ENCODE peak calls at places on chromosomes 6 and 20, in four cellular contexts. One of them, this sample, is unnamed.

GRCh38 chr6:18053555-18054445 is 66.4 kb upstream of the KIF13A start:
- DNase-seq in mammary epithelial cell: peak; percentile 43
- DNase-seq in effector memory CD4-positive, alpha-beta T cell: no peak
- DNase-seq in HFF-Myc: no peak
- DNase-seq in this sample: no peak

GRCh38 chr20:9940329-9940728 is 94.5 kb upstream of the ANKEF1 start:
- DNase-seq in mammary epithelial cell: no peak
- DNase-seq in effector memory CD4-positive, alpha-beta T cell: no peak
- DNase-seq in HFF-Myc: no peak
- DNase-seq in this sample: no peak

GRCh38 chr6:2197177-2197671 is 48.2 kb downstream of the GMDS start:
- DNase-seq in HFF-Myc: no peak
- DNase-seq in mammary epithelial cell: peak; percentile 72
- DNase-seq in effector memory CD4-positive, alpha-beta T cell: no peak
- DNase-seq in this sample: no peak

GRCh38 chr6:134720353-134721094 is 229.4 kb downstream of the ALDH8A1 start:
- DNase-seq in mammary epithelial cell: no peak
- DNase-seq in HFF-Myc: no peak
- DNase-seq in effector memory CD4-positive, alpha-beta T cell: no peak
- DNase-seq in this sample: no peak

GRCh38 chr20:63520939-63521601 is 505 bp downstream of the PPDPF start:
- DNase-seq in HFF-Myc: no peak
- DNase-seq in mammary epithelial cell: peak; percentile 86
- DNase-seq in effector memory CD4-positive, alpha-beta T cell: peak; percentile 49
- DNase-seq in this sample: no peak

GRCh38 chr6:79031821-79032590 is 46.0 kb downstream of the PHIP start:
- DNase-seq in mammary epithelial cell: peak; percentile 39
- DNase-seq in HFF-Myc: no peak
- DNase-seq in effector memory CD4-positive, alpha-beta T cell: no peak
- DNase-seq in this sample: no peak

GRCh38 chr20:11063459-11063858 is 389.7 kb upstream of the JAG1 start:
- DNase-seq in mammary epithelial cell: no peak
- DNase-seq in effector memory CD4-positive, alpha-beta T cell: no peak
- DNase-seq in HFF-Myc: no peak
- DNase-seq in this sample: no peak

GRCh38 chr6:47235964-47236760 is 73.5 kb downstream of the TNFRSF21 start:
- DNase-seq in HFF-Myc: no peak
- DNase-seq in effector memory CD4-positive, alpha-beta T cell: no peak
- DNase-seq in mammary epithelial cell: no peak
- DNase-seq in this sample: no peak

GRCh38 chr6:90938116-90938515 is 351.2 kb upstream of the MAP3K7 start:
- DNase-seq in mammary epithelial cell: peak; percentile 70
- DNase-seq in HFF-Myc: no peak
- DNase-seq in effector memory CD4-positive, alpha-beta T cell: no peak
- DNase-seq in this sample: peak; percentile 20

GRCh38 chr6:105301072-105301503 is 101.8 kb downstream of the PREP start:
- DNase-seq in mammary epithelial cell: no peak
- DNase-seq in effector memory CD4-positive, alpha-beta T cell: no peak
- DNase-seq in HFF-Myc: no peak
- DNase-seq in this sample: no peak

GRCh38 chr6:15990179-15990578 is 138.7 kb upstream of the MYLIP start:
- DNase-seq in HFF-Myc: no peak
- DNase-seq in mammary epithelial cell: no peak
- DNase-seq in effector memory CD4-positive, alpha-beta T cell: no peak
- DNase-seq in this sample: no peak

GRCh38 chr6:134918418-134918961 is 31.4 kb downstream of the ALDH8A1 start:
- DNase-seq in HFF-Myc: no peak
- DNase-seq in effector memory CD4-positive, alpha-beta T cell: no peak
- DNase-seq in mammary epithelial cell: no peak
- DNase-seq in this sample: no peak

GRCh38 chr6:133207754-133208153 is 33.4 kb upstream of the EYA4 start:
- DNase-seq in effector memory CD4-positive, alpha-beta T cell: no peak
- DNase-seq in HFF-Myc: no peak
- DNase-seq in mammary epithelial cell: no peak
- DNase-seq in this sample: no peak

GRCh38 chr6:118297821-118298220 is 250.3 kb upstream of the PLN start:
- DNase-seq in HFF-Myc: no peak
- DNase-seq in mammary epithelial cell: no peak
- DNase-seq in effector memory CD4-positive, alpha-beta T cell: no peak
- DNase-seq in this sample: no peak

GRCh38 chr20:24705486-24705885 is 236.1 kb downstream of the SYNDIG1 start:
- DNase-seq in HFF-Myc: no peak
- DNase-seq in mammary epithelial cell: no peak
- DNase-seq in effector memory CD4-positive, alpha-beta T cell: no peak
- DNase-seq in this sample: no peak

GRCh38 chr6:26051683-26052310 is 35.4 kb upstream of the HFE start:
- DNase-seq in mammary epithelial cell: no peak
- DNase-seq in HFF-Myc: no peak
- DNase-seq in effector memory CD4-positive, alpha-beta T cell: no peak
- DNase-seq in this sample: no peak

GRCh38 chr6:158645064-158646022 is 800 bp upstream of the DYNLT1 start:
- DNase-seq in effector memory CD4-positive, alpha-beta T cell: no peak
- DNase-seq in mammary epithelial cell: peak; percentile 17
- DNase-seq in HFF-Myc: no peak
- DNase-seq in this sample: no peak

GRCh38 chr20:50596694-50597021 is 86.5 kb downstream of the PTPN1 start:
- DNase-seq in effector memory CD4-positive, alpha-beta T cell: no peak
- DNase-seq in HFF-Myc: no peak
- DNase-seq in mammary epithelial cell: no peak
- DNase-seq in this sample: no peak

GRCh38 chr20:57435498-57436222 is 44.5 kb downstream of the RBM38 start:
- DNase-seq in HFF-Myc: no peak
- DNase-seq in effector memory CD4-positive, alpha-beta T cell: peak; percentile 6
- DNase-seq in mammary epithelial cell: peak; percentile 98
- DNase-seq in this sample: no peak

GRCh38 chr20:5544175-5544574 is 206.0 kb upstream of the SHLD1 start:
- DNase-seq in effector memory CD4-positive, alpha-beta T cell: no peak
- DNase-seq in HFF-Myc: no peak
- DNase-seq in mammary epithelial cell: no peak
- DNase-seq in this sample: no peak

GRCh38 chr6:3723966-3724365 is 27.5 kb downstream of the PXDC1 start:
- DNase-seq in mammary epithelial cell: no peak
- DNase-seq in HFF-Myc: no peak
- DNase-seq in effector memory CD4-positive, alpha-beta T cell: no peak
- DNase-seq in this sample: no peak

GRCh38 chr6:111794716-111795452 is 78.4 kb downstream of the FYN start:
- DNase-seq in mammary epithelial cell: no peak
- DNase-seq in effector memory CD4-positive, alpha-beta T cell: no peak
- DNase-seq in HFF-Myc: no peak
- DNase-seq in this sample: no peak

GRCh38 chr6:21992178-21992967 is 304.5 kb downstream of the PRL start:
- DNase-seq in effector memory CD4-positive, alpha-beta T cell: no peak
- DNase-seq in mammary epithelial cell: peak; percentile 42
- DNase-seq in HFF-Myc: no peak
- DNase-seq in this sample: peak; percentile 35

GRCh38 chr6:170231496-170232185 is 59.2 kb downstream of the DLL1 start:
- DNase-seq in mammary epithelial cell: peak; percentile 47
- DNase-seq in HFF-Myc: no peak
- DNase-seq in effector memory CD4-positive, alpha-beta T cell: no peak
- DNase-seq in this sample: no peak

GRCh38 chr20:47030271-47030810 is 135.7 kb downstream of the EYA2 start:
- DNase-seq in HFF-Myc: no peak
- DNase-seq in effector memory CD4-positive, alpha-beta T cell: no peak
- DNase-seq in mammary epithelial cell: no peak
- DNase-seq in this sample: no peak

GRCh38 chr20:21396921-21397340 is 395 bp downstream of the NKX2-4 start:
- DNase-seq in HFF-Myc: no peak
- DNase-seq in effector memory CD4-positive, alpha-beta T cell: no peak
- DNase-seq in mammary epithelial cell: no peak
- DNase-seq in this sample: no peak

GRCh38 chr20:3514012-3514642 is 43.3 kb downstream of the ATRN start:
- DNase-seq in mammary epithelial cell: no peak
- DNase-seq in HFF-Myc: no peak
- DNase-seq in effector memory CD4-positive, alpha-beta T cell: no peak
- DNase-seq in this sample: no peak

GRCh38 chr20:17867119-17867518 is 101.5 kb downstream of the SNX5 start:
- DNase-seq in mammary epithelial cell: no peak
- DNase-seq in effector memory CD4-positive, alpha-beta T cell: no peak
- DNase-seq in HFF-Myc: no peak
- DNase-seq in this sample: no peak

GRCh38 chr6:160269771-160270170 is 11.2 kb upstream of the SLC22A2 start:
- DNase-seq in mammary epithelial cell: no peak
- DNase-seq in HFF-Myc: no peak
- DNase-seq in effector memory CD4-positive, alpha-beta T cell: no peak
- DNase-seq in this sample: no peak

DNA sequence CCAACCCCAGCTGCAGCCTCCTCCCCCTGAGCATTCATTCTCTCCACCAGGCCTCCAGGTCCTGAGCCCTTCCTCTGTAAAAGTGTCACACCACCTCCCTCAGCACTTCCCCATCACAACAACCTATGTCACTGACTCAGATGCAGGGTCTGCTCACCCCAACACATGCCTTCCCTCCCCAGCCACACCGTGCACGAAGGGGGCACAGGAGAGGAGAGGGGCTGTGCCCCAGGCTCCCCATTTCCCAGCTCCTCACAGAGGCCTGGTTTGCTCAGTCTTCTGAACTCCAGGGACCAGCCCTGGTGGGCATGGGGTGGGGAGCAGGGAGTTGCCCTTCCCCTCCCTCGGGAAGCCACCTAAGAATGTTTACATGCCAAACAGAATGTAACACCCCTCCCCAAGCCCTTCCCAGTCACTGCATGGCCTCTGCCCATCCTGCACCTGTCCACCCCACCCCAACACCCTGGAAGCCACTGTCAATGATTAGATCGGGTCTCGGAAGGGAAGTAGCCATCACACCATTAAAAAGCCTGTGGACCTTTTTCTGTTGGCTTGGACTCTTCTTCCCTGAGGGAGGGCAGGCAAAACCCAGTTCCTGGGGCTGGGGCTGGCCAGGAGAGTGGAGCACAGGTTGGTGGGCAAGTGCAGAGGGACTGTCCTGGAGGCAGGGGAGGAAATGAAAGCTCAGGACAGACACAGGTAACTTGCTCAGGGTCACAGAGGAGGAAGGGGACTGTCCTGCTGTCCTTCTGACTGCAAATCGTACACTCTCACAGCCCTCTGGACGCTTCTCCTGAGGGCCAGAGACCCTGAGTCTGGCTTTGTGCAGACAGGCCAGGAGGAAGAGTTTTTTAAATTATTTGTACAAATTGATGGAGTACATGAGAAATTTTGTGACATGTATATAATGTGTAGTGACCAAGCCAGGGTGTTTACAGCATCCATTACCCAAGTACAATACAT is 10.1 kb upstream of the SLC22A7 start:
- DNase-seq in mammary epithelial cell: no peak
- DNase-seq in effector memory CD4-positive, alpha-beta T cell: no peak
- DNase-seq in HFF-Myc: no peak
- DNase-seq in this sample: no peak
- H3K4me3 ChIP-seq in mammary epithelial cell: no peak overlapping the region
- H3K4me3 ChIP-seq in effector memory CD4-positive, alpha-beta T cell: no peak overlapping the region
- H3K4me3 ChIP-seq in HFF-Myc: no peak overlapping the region
- H3K4me3 ChIP-seq in this sample: no peak overlapping the region

GRCh38 chr6:235763-236360 is 56.4 kb upstream of the DUSP22 start:
- DNase-seq in mammary epithelial cell: peak; percentile 19
- DNase-seq in effector memory CD4-positive, alpha-beta T cell: no peak
- DNase-seq in HFF-Myc: no peak
- DNase-seq in this sample: no peak
- H3K4me3 ChIP-seq in mammary epithelial cell: no peak overlapping the region
- H3K4me3 ChIP-seq in effector memory CD4-positive, alpha-beta T cell: peak overlapping the region; percentile 33
- H3K4me3 ChIP-seq in HFF-Myc: peak overlapping the region; percentile 27
- H3K4me3 ChIP-seq in this sample: peak overlapping the region; percentile 17

GRCh38 chr20:15706719-15707118 is 866.5 kb downstream of the KIF16B start:
- DNase-seq in HFF-Myc: no peak
- DNase-seq in mammary epithelial cell: peak; percentile 18
- DNase-seq in effector memory CD4-positive, alpha-beta T cell: no peak
- DNase-seq in this sample: no peak

GRCh38 chr20:15708984-15709598 is 864.2 kb downstream of the KIF16B start:
- DNase-seq in mammary epithelial cell: no peak
- DNase-seq in HFF-Myc: no peak
- DNase-seq in effector memory CD4-positive, alpha-beta T cell: no peak
- DNase-seq in this sample: no peak

GRCh38 chr20:15703171-15703911 is 869.9 kb downstream of the KIF16B start:
- DNase-seq in HFF-Myc: no peak
- DNase-seq in mammary epithelial cell: peak; percentile 96
- DNase-seq in effector memory CD4-positive, alpha-beta T cell: no peak
- DNase-seq in this sample: peak; percentile 17

GRCh38 chr20:15702161-15702560 is 871.1 kb downstream of the KIF16B start:
- DNase-seq in HFF-Myc: no peak
- DNase-seq in mammary epithelial cell: peak; percentile 36
- DNase-seq in effector memory CD4-positive, alpha-beta T cell: no peak
- DNase-seq in this sample: no peak

DNA sequence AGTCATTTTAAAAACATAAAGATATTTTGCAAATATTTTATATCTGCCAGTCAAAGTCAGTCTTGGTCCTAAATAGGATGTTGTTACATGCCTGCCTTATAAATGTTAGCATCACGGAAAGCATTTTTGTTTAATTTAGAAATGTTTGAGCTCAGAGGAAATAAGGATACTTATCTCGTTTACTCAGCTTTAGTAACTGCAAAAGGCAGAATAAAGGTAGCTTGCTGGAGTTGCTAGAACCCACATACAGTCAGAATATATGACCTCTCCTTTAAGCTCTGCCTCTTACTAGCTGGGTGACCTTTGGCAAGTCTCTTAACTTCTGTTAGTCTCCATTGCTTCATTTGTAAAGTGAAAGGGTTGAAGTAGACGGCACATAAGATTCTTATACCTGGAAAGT is 867.3 kb downstream of the KIF16B start:
- DNase-seq in HFF-Myc: no peak
- DNase-seq in mammary epithelial cell: no peak
- DNase-seq in effector memory CD4-positive, alpha-beta T cell: no peak
- DNase-seq in this sample: no peak
- H3K4me3 ChIP-seq in HFF-Myc: no peak overlapping the region
- H3K4me3 ChIP-seq in mammary epithelial cell: no peak overlapping the region
- H3K4me3 ChIP-seq in effector memory CD4-positive, alpha-beta T cell: no peak overlapping the region
- H3K4me3 ChIP-seq in this sample: no peak overlapping the region

DNA sequence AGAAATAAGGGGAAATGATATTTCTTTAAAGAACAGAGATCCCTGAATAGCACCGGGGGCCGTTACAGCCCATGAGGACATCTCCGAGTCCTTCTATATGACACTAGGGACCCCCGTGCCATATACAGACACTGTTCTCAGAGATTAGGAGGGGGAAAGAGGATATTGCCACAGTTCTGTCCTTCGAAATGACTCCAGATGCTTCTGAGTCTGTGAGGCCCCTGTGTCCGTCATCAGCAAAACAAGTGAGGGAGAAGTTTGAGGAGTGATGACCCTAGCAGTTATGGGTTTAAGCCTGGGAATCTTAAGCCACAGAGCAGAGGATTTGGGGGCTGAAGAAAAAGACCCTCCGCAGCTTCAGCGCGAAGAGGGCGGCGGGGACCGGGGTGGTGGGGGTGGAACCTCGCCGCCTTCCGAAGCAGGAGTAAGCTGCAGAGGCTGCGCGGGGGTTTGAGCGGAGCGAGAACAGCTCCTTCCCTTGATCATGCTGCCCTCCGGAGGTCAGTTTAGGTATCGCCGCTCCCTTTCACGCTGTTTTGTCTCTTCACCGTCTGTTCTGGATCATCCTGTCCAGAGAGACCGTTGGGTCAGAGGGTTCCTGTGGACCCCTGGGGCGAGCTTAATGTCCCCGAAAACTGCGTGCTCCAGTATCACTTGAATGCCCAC is 23.6 kb downstream of the VPS52 start:
- DNase-seq in HFF-Myc: peak; percentile 77
- DNase-seq in mammary epithelial cell: peak; percentile 75
- DNase-seq in effector memory CD4-positive, alpha-beta T cell: peak; percentile 77
- DNase-seq in this sample: no peak
- H3K4me3 ChIP-seq in HFF-Myc: peak overlapping the region; percentile 59
- H3K4me3 ChIP-seq in mammary epithelial cell: peak overlapping the region; percentile 42
- H3K4me3 ChIP-seq in effector memory CD4-positive, alpha-beta T cell: peak overlapping the region; percentile 60
- H3K4me3 ChIP-seq in this sample: peak overlapping the region; percentile 36

GRCh38 chr20:48041078-48041780 is 255.9 kb upstream of the SULF2 start:
- DNase-seq in effector memory CD4-positive, alpha-beta T cell: no peak
- DNase-seq in HFF-Myc: no peak
- DNase-seq in mammary epithelial cell: no peak
- DNase-seq in this sample: no peak
- H3K4me3 ChIP-seq in effector memory CD4-positive, alpha-beta T cell: no peak overlapping the region
- H3K4me3 ChIP-seq in HFF-Myc: no peak overlapping the region
- H3K4me3 ChIP-seq in mammary epithelial cell: no peak overlapping the region
- H3K4me3 ChIP-seq in this sample: no peak overlapping the region

This sample was measured in BJ.